ENCODE peak calls at places on chromosome 14, in eight cellular contexts. V, T, F, G, K, S, Y and H are unnamed samples.

GRCh38 chr14:60655114-60655897 is 6.0 kb upstream of the SIX1 start:
- DNase-seq in Y (no peak), S (no peak), T (no peak), G (no peak), V (no peak), F (no peak), K (peak; percentile 53), H (no peak)

GRCh38 chr14:61153914-61154545 is 127.1 kb downstream of the TMEM30B start:
- DNase-seq in T (no peak), G (peak; percentile 14), V (no peak), Y (no peak), K (no peak), F (no peak), S (no peak), H (no peak)

GRCh38 chr14:38419579-38419978 is 163.7 kb upstream of the CLEC14A start:
- DNase-seq in K (no peak), F (no peak), G (no peak), V (no peak), Y (no peak), S (no peak), T (no peak), H (no peak)

GRCh38 chr14:101761881-101762529 is 496 bp downstream of the PPP2R5C start:
- DNase-seq in K (no peak), F (no peak), S (peak; percentile 37), Y (peak; percentile 23), T (no peak), G (peak; percentile 28), V (no peak), H (no peak)

GRCh38 chr14:92599786-92600185 is 86.2 kb downstream of the RIN3 start:
- DNase-seq in F (peak; percentile 42), Y (no peak), G (no peak), V (no peak), K (no peak), S (no peak), T (no peak), H (no peak)

GRCh38 chr14:92040431-92041040 is 677 bp upstream of the TRIP11 start:
- DNase-seq in Y (no peak), V (peak; percentile 27), K (no peak), G (peak; percentile 59), T (peak; percentile 17), F (peak; percentile 8), S (peak; percentile 55), H (peak; percentile 8)

GRCh38 chr14:55094630-55095157 is 34.4 kb upstream of the LGALS3 start:
- DNase-seq in S (peak; percentile 74), V (no peak), G (no peak), Y (no peak), K (no peak), T (peak; percentile 83), F (no peak), H (peak; percentile 23)

GRCh38 chr14:63224196-63224595 is 20.0 kb downstream of the RHOJ start:
- DNase-seq in K (no peak), F (no peak), T (no peak), V (no peak), G (no peak), Y (no peak), S (peak; percentile 4), H (no peak)

GRCh38 chr14:95138876-95139275 is 18.5 kb downstream of the DICER1 start:
- DNase-seq in K (no peak), Y (no peak), F (no peak), T (no peak), G (no peak), V (no peak), S (no peak), H (no peak)

GRCh38 chr14:104367811-104368750 is 211.5 kb upstream of the C14orf180 start:
- DNase-seq in K (peak; percentile 47), V (peak; percentile 15), G (no peak), Y (no peak), F (no peak), S (peak; percentile 90), T (no peak), H (no peak)

GRCh38 chr14:21428930-21429329 is 27.0 kb downstream of the CHD8 start:
- DNase-seq in K (no peak), G (no peak), V (no peak), F (no peak), T (no peak), S (no peak), Y (no peak), H (no peak)

GRCh38 chr14:100601064-100601463 is 13.8 kb upstream of the BEGAIN start:
- DNase-seq in V (no peak), Y (no peak), K (no peak), G (no peak), F (no peak), T (no peak), S (no peak), H (no peak)

GRCh38 chr14:83842536-83842935 is 1687.4 kb upstream of the FLRT2 start:
- DNase-seq in V (no peak), G (no peak), T (no peak), K (no peak), Y (no peak), S (peak; percentile 70), F (no peak), H (no peak)

GRCh38 chr14:76272774-76273173 is 103.2 kb upstream of the ESRRB start:
- DNase-seq in G (no peak), T (no peak), K (no peak), S (no peak), F (no peak), V (no peak), Y (no peak), H (no peak)

GRCh38 chr14:59632381-59632780 is 55.8 kb upstream of the CCDC175 start:
- DNase-seq in K (peak; percentile 53), F (peak; percentile 63), Y (no peak), V (peak; percentile 8), T (peak; percentile 36), S (peak; percentile 54), G (peak; percentile 26), H (no peak)

GRCh38 chr14:104770851-104771272 is 17.9 kb downstream of the SIVA1 start:
- DNase-seq in S (no peak), G (peak; percentile 38), V (no peak), F (peak; percentile 30), K (no peak), Y (no peak), T (no peak), H (no peak)

GRCh38 chr14:34324363-34324795 is 137.7 kb downstream of the SPTSSA start:
- DNase-seq in T (peak; percentile 22), G (peak; percentile 61), S (peak; percentile 38), K (peak; percentile 48), V (peak; percentile 28), Y (no peak), F (peak; percentile 61), H (peak; percentile 16)

GRCh38 chr14:77208266-77208978 is 26.8 kb downstream of the TMEM63C start:
- DNase-seq in Y (peak; percentile 29), G (peak; percentile 54), S (peak; percentile 65), F (peak; percentile 50), T (peak; percentile 93), V (no peak), K (peak; percentile 97), H (peak; percentile 33)

GRCh38 chr14:38387821-38388220 is 131.9 kb upstream of the CLEC14A start:
- DNase-seq in S (no peak), Y (no peak), F (no peak), G (no peak), K (no peak), T (no peak), V (no peak), H (no peak)

GRCh38 chr14:77615231-77616132 is 955 bp downstream of the SPTLC2 start:
- DNase-seq in V (no peak), S (peak; percentile 16), G (peak; percentile 53), F (no peak), T (no peak), Y (no peak), K (no peak), H (no peak)

GRCh38 chr14:103127356-103127755 is 4.1 kb downstream of the TNFAIP2 start:
- DNase-seq in K (no peak), T (no peak), S (no peak), F (no peak), G (no peak), V (no peak), Y (no peak), H (no peak)

GRCh38 chr14:92897922-92898599 is 24.9 kb upstream of the CHGA start:
- DNase-seq in F (no peak), K (no peak), Y (peak; percentile 28), G (no peak), T (no peak), S (no peak), V (no peak), H (no peak)

GRCh38 chr14:105087308-105087962 is 22.2 kb upstream of the GPR132 start:
- DNase-seq in F (no peak), Y (no peak), V (no peak), S (peak; percentile 69), G (no peak), T (peak; percentile 63), K (peak; percentile 56), H (no peak)

GRCh38 chr14:69432364-69432763 is 33.9 kb downstream of the SLC39A9 start:
- DNase-seq in F (no peak), T (no peak), G (no peak), Y (no peak), V (no peak), K (no peak), S (no peak), H (no peak)

GRCh38 chr14:96140964-96141363 is 63.7 kb upstream of the BDKRB2 start:
- DNase-seq in F (no peak), Y (no peak), G (no peak), V (no peak), S (no peak), K (no peak), T (no peak), H (no peak)

GRCh38 chr14:64549805-64550538 is at the start of gene PPP1R36:
- DNase-seq in V (peak; percentile 39), K (peak; percentile 45), T (no peak), Y (no peak), G (peak; percentile 74), F (no peak), S (peak; percentile 71), H (no peak)

GRCh38 chr14:85731198-85731597 is 201.3 kb downstream of the FLRT2 start:
- DNase-seq in K (no peak), V (no peak), T (no peak), F (no peak), Y (no peak), S (no peak), G (no peak), H (peak; percentile 11)

GRCh38 chr14:35300228-35300627 is 8.0 kb downstream of the PSMA6 start:
- DNase-seq in V (no peak), T (no peak), Y (no peak), F (no peak), S (no peak), K (no peak), G (no peak), H (no peak)

GRCh38 chr14:72633551-72633950 is 260.4 kb downstream of the DPF3 start:
- DNase-seq in Y (no peak), K (no peak), S (no peak), F (no peak), G (no peak), V (no peak), T (no peak), H (no peak)

GRCh38 chr14:66746316-66747006 is 238.5 kb downstream of the GPHN start:
- DNase-seq in T (peak; percentile 67), Y (no peak), V (no peak), S (peak; percentile 1), G (peak; percentile 50), F (peak; percentile 63), K (no peak), H (peak; percentile 1)

GRCh38 chr14:28651148-28651547 is 115.4 kb upstream of the FOXG1 start:
- DNase-seq in G (peak; percentile 2), V (no peak), Y (no peak), S (no peak), K (no peak), T (no peak), F (no peak), H (no peak)

GRCh38 chr14:95318870-95319311 is 817 bp downstream of the CLMN start:
- DNase-seq in T (no peak), S (no peak), Y (no peak), K (no peak), F (no peak), V (no peak), G (no peak), H (no peak)